ENCODE peak calls at places on chromosomes 4 and X, in seven cellular contexts. G is GM23248, H is NT2/D1, J is hepatocyte, Z is kidney, E is adipocyte, I is ovary. F is an unnamed sample.

GRCh38 chr4:187929024-187929423 is 66.5 kb upstream of the ZFP42 start:
- DNase-seq in G (no peak), H (peak; percentile 25), J (no peak), Z (no peak), E (no peak), I (no peak), F (no peak)

GRCh38 chr4:122652379-122652778 is 31.5 kb upstream of the IL21 start:
- DNase-seq in G (peak; percentile 71), H (peak; percentile 27), J (peak; percentile 52), Z (no peak), E (peak; percentile 82), I (no peak), F (no peak)

GRCh38 chr4:166622425-166622977 is 611.8 kb downstream of the SPOCK3 start:
- DNase-seq in G (no peak), H (no peak), J (no peak), Z (no peak), E (no peak), I (no peak), F (no peak)

GRCh38 chrX:2498781-2499302 is 1.9 kb downstream of the DHRSX start:
- DNase-seq in G (peak; percentile 58), H (no peak), J (peak; percentile 44), Z (no peak), E (peak; percentile 56), I (peak; percentile 45), F (peak; percentile 41)

GRCh38 chrX:79263550-79263949 is 103.6 kb downstream of the ITM2A start:
- DNase-seq in G (no peak), H (no peak), J (no peak), Z (no peak), E (no peak), I (no peak), F (no peak)

GRCh38 chr4:109672173-109672572 is 31.1 kb downstream of the CASP6 start:
- DNase-seq in G (no peak), H (no peak), J (no peak), Z (no peak), E (no peak), I (no peak), F (no peak)

GRCh38 chr4:73945674-73946449 is 36.0 kb downstream of the PF4 start:
- DNase-seq in G (no peak), H (no peak), J (no peak), Z (no peak), E (no peak), I (no peak), F (no peak)

GRCh38 chrX:15838017-15838416 is 16.6 kb downstream of the AP1S2 start:
- DNase-seq in G (no peak), H (no peak), J (no peak), Z (no peak), E (no peak), I (no peak), F (no peak)

GRCh38 chr4:924107-925096 is 7.7 kb downstream of the GAK start:
- DNase-seq in G (peak; percentile 53), H (no peak), J (no peak), Z (peak; percentile 55), E (no peak), I (peak; percentile 17), F (no peak)

GRCh38 chrX:109742722-109743121 is 9.7 kb upstream of the ACSL4 start:
- DNase-seq in G (no peak), H (no peak), J (no peak), Z (no peak), E (peak; percentile 34), I (no peak), F (no peak)

GRCh38 chrX:38899650-38900049 is 98.4 kb downstream of the MID1IP1 start:
- DNase-seq in G (no peak), H (no peak), J (no peak), Z (no peak), E (no peak), I (no peak), F (no peak)

GRCh38 chr4:185955817-185956542 is 113.0 kb upstream of the TLR3 start:
- DNase-seq in G (no peak), H (no peak), J (no peak), Z (no peak), E (no peak), I (no peak), F (no peak)

GRCh38 chr4:146267826-146268225 is 53.5 kb downstream of the REELD1 start:
- DNase-seq in G (no peak), H (no peak), J (no peak), Z (no peak), E (no peak), I (no peak), F (no peak)

GRCh38 chr4:121738780-121739547 is 26.0 kb downstream of the SMIM43 start:
- DNase-seq in G (no peak), H (no peak), J (no peak), Z (no peak), E (no peak), I (peak; percentile 38), F (peak; percentile 43)

GRCh38 chr4:102429553-102429952 is 71.6 kb upstream of the NFKB1 start:
- DNase-seq in G (peak; percentile 84), H (no peak), J (no peak), Z (no peak), E (peak; percentile 70), I (no peak), F (no peak)

GRCh38 chrX:49919617-49920016 is 2.8 kb upstream of the CLCN5 start:
- DNase-seq in G (peak; percentile 35), H (peak; percentile 13), J (peak; percentile 67), Z (no peak), E (peak; percentile 79), I (peak; percentile 79), F (peak; percentile 8)

GRCh38 chr4:46648088-46648744 is 258.3 kb upstream of the GABRA2 start:
- DNase-seq in G (peak; percentile 13), H (peak; percentile 64), J (peak; percentile 68), Z (no peak), E (no peak), I (no peak), F (no peak)

GRCh38 chr4:73499996-73500765 is 18.6 kb downstream of the AFM start:
- DNase-seq in G (peak; percentile 2), H (no peak), J (peak; percentile 25), Z (no peak), E (peak; percentile 9), I (no peak), F (no peak)

GRCh38 chr4:94411296-94411695 is 40.4 kb upstream of the PDLIM5 start:
- DNase-seq in G (peak; percentile 35), H (no peak), J (no peak), Z (no peak), E (no peak), I (no peak), F (no peak)

GRCh38 chr4:147689062-147689461 is 5.1 kb upstream of the PRMT9 start:
- DNase-seq in G (peak; percentile 13), H (no peak), J (no peak), Z (no peak), E (no peak), I (no peak), F (no peak)

GRCh38 chrX:152992120-152992519 is 1.8 kb downstream of the PNMA5 start:
- DNase-seq in G (no peak), H (no peak), J (no peak), Z (no peak), E (no peak), I (no peak), F (no peak)

GRCh38 chr4:63296773-63297172 is 1112.5 kb downstream of the TECRL start:
- DNase-seq in G (no peak), H (no peak), J (peak; percentile 15), Z (no peak), E (no peak), I (no peak), F (no peak)

GRCh38 chr4:38381788-38382187 is 282.2 kb upstream of the KLF3 start:
- DNase-seq in G (no peak), H (no peak), J (no peak), Z (peak; percentile 72), E (peak; percentile 22), I (peak; percentile 65), F (no peak)

GRCh38 chr4:84952776-84953175 is 13.7 kb downstream of the WDFY3 start:
- DNase-seq in G (no peak), H (no peak), J (no peak), Z (no peak), E (no peak), I (no peak), F (no peak)

GRCh38 chr4:84956014-84956413 is 10.5 kb downstream of the WDFY3 start:
- DNase-seq in G (no peak), H (no peak), J (no peak), Z (no peak), E (no peak), I (no peak), F (no peak)

GRCh38 chr4:84948056-84948455 is 18.4 kb downstream of the WDFY3 start:
- DNase-seq in G (peak; percentile 72), H (no peak), J (no peak), Z (no peak), E (peak; percentile 52), I (no peak), F (no peak)

GRCh38 chr4:84955168-84955567 is 11.3 kb downstream of the WDFY3 start:
- DNase-seq in G (no peak), H (no peak), J (no peak), Z (no peak), E (no peak), I (no peak), F (no peak)

DNA sequence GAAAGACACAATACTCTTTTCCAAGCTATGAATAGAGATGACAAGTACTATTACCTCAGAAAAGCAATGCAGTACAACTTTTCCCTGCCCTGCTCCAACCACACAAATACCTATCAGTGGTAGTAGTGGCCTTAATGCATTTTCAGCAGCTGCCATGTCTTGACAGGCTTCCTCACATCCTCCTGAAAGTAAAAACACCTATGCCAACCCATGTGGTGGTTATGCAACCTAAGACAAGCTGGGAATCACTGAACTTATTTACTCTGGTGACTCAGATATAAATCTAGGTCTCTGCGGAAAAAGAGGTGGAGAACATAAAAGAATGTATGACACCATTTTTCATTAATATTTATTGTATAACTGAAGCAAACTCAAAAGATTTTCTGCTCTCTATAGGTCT is 14.5 kb downstream of the WDFY3 start:
- DNase-seq in G (peak; percentile 88), H (no peak), J (peak; percentile 32), Z (no peak), E (peak; percentile 56), I (no peak), F (no peak)
- H3K4me1 ChIP-seq in G (peaks cover 30% of the 10 kb centered on the region), H (no peaks in the 10 kb centered on the region), J (no peaks in the 10 kb centered on the region), Z (peaks cover 18% of the 10 kb centered on the region), E (peaks cover 21% of the 10 kb centered on the region), I (peaks cover 12% of the 10 kb centered on the region), F (peaks cover 54% of the 10 kb centered on the region)

GRCh38 chr4:7899184-7899583 is 40.5 kb downstream of the AFAP1 start:
- DNase-seq in G (no peak), H (no peak), J (no peak), Z (no peak), E (no peak), I (no peak), F (no peak)
- H3K4me1 ChIP-seq in G (peaks cover 50% of the 10 kb centered on the region), H (peaks cover 6% of the 10 kb centered on the region), J (no peaks in the 10 kb centered on the region), Z (no peaks in the 10 kb centered on the region), E (peaks cover 47% of the 10 kb centered on the region), I (peaks cover 9% of the 10 kb centered on the region), F (no peaks in the 10 kb centered on the region)

GRCh38 chrX:119690921-119691716 is 1.8 kb downstream of the SEPTIN6 start:
- DNase-seq in G (peak; percentile 69), H (no peak), J (peak; percentile 31), Z (no peak), E (peak; percentile 22), I (no peak), F (no peak)
- H3K4me1 ChIP-seq in G (peaks cover 34% of the 10 kb centered on the region), H (peaks cover 4% of the 10 kb centered on the region), J (no peaks in the 10 kb centered on the region), Z (peaks cover 6% of the 10 kb centered on the region), E (peaks cover 6% of the 10 kb centered on the region), I (no peaks in the 10 kb centered on the region), F (peaks cover 48% of the 10 kb centered on the region)

GRCh38 chr4:113641025-113641431 is 120.5 kb downstream of the CAMK2D start:
- DNase-seq in G (no peak), H (no peak), J (peak; percentile 10), Z (no peak), E (no peak), I (no peak), F (no peak)
- H3K4me1 ChIP-seq in G (peaks cover 25% of the 10 kb centered on the region), H (peaks cover 3% of the 10 kb centered on the region), J (peaks cover 63% of the 10 kb centered on the region), Z (peaks cover 2% of the 10 kb centered on the region), E (peaks cover 59% of the 10 kb centered on the region), I (peaks cover 15% of the 10 kb centered on the region), F (peaks cover 92% of the 10 kb centered on the region)

F was measured in heart right ventricle.